ENCODE peak calls at places on chromosome 4, in four cellular contexts. T is sigmoid colon, I is adrenal gland, X is psoas muscle. A is an unnamed sample.

GRCh38 chr4:150972592-150972991 is 42.5 kb downstream of the LRBA start:
- DNase-seq in I (no peak), X (no peak), T (no peak), A (no peak)

GRCh38 chr4:4871267-4872147 is 12.0 kb downstream of the MSX1 start:
- DNase-seq in T (no peak), X (no peak), I (no peak), A (no peak)

GRCh38 chr4:48203819-48204218 is 65.8 kb downstream of the TEC start:
- DNase-seq in X (no peak), I (no peak), T (no peak), A (no peak)

GRCh38 chr4:23822181-23822580 is 67.7 kb downstream of the PPARGC1A start:
- DNase-seq in I (no peak), T (no peak), X (no peak), A (no peak)

GRCh38 chr4:69881173-69881773 is 21.3 kb upstream of the SULT1E1 start:
- DNase-seq in T (no peak), X (no peak), I (peak; percentile 22), A (no peak)

GRCh38 chr4:23373269-23373668 is 516.6 kb downstream of the PPARGC1A start:
- DNase-seq in I (peak; percentile 39), T (no peak), X (peak; percentile 19), A (no peak)

GRCh38 chr4:79421483-79421882 is 13.5 kb upstream of the GK2 start:
- DNase-seq in X (no peak), I (no peak), T (no peak), A (no peak)

GRCh38 chr4:24561438-24562139 is 22.8 kb downstream of the DHX15 start:
- DNase-seq in I (no peak), X (no peak), T (no peak), A (no peak)

GRCh38 chr4:152118108-152118507 is 357.3 kb upstream of the GATB start:
- DNase-seq in T (no peak), X (no peak), I (no peak), A (no peak)

GRCh38 chr4:1595789-1596325 is 88.3 kb downstream of the FAM53A start:
- DNase-seq in X (no peak), T (peak; percentile 28), I (no peak), A (no peak)

GRCh38 chr4:180827193-180827592 is 1416.0 kb upstream of the TENM3 start:
- DNase-seq in T (no peak), X (no peak), I (no peak), A (no peak)

GRCh38 chr4:93157984-93158383 is 670.6 kb upstream of the ATOH1 start:
- DNase-seq in T (no peak), X (no peak), I (no peak), A (no peak)
- TF ChIP-seq CTCF in T (no peak), X (no peak), I (no peak), A (no peak)

GRCh38 chr4:105246712-105247111 is 100.0 kb downstream of the TET2 start:
- DNase-seq in I (no peak), T (no peak), X (no peak), A (no peak)
- H3K27ac ChIP-seq in I (no peak overlapping the region), T (no peak overlapping the region), X (no peak overlapping the region), A (no peak overlapping the region)

DNA sequence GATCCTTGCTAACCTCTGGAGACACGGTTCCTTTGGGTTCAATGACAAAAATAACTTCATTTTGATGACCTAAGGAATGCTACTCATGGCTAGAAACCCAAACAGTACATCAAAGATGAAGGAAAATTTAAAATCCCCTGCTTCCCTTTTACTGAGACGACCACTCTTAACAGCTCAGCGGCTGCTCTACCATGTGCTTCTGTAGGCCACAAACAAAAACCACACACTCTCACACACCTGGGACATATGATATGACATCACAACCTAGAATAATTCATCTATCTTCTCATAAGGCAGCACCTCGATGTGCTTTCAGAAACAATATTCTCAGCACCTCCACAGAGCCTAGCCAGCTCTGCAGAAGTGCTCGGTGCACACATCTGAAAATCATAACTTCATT is 34.7 kb downstream of the ABLIM2 start:
- DNase-seq in T (no peak), X (no peak), I (no peak), A (no peak)
- H3K27me3 ChIP-seq in T (no peaks in the 10 kb centered on the region), X (no peaks in the 10 kb centered on the region), I (no peaks in the 10 kb centered on the region), A (no peaks in the 10 kb centered on the region)

GRCh38 chr4:112185334-112185733 is 40.1 kb downstream of the FAM241A start:
- DNase-seq in T (no peak), I (no peak), X (no peak), A (no peak)

GRCh38 chr4:112185740-112186670 is 40.8 kb downstream of the FAM241A start:
- DNase-seq in X (no peak), T (no peak), I (no peak), A (no peak)

GRCh38 chr4:112184438-112184837 is 39.2 kb downstream of the FAM241A start:
- DNase-seq in T (no peak), X (no peak), I (no peak), A (no peak)

GRCh38 chr4:112190684-112191083 is 40.9 kb upstream of the AP1AR start:
- DNase-seq in X (no peak), T (no peak), I (no peak), A (no peak)

GRCh38 chr4:112189754-112190153 is 41.8 kb upstream of the AP1AR start:
- DNase-seq in I (no peak), X (no peak), T (no peak), A (no peak)
- TF ChIP-seq CTCF in I (no peak), X (no peak), T (no peak), A (no peak)

GRCh38 chr4:169707958-169708643 is 49.6 kb downstream of the HPF1 start:
- DNase-seq in X (no peak), T (no peak), I (no peak), A (no peak)
- H3K27ac ChIP-seq in X (peak overlapping the region; percentile 17), T (no peak overlapping the region), I (no peak overlapping the region), A (no peak overlapping the region)

DNA sequence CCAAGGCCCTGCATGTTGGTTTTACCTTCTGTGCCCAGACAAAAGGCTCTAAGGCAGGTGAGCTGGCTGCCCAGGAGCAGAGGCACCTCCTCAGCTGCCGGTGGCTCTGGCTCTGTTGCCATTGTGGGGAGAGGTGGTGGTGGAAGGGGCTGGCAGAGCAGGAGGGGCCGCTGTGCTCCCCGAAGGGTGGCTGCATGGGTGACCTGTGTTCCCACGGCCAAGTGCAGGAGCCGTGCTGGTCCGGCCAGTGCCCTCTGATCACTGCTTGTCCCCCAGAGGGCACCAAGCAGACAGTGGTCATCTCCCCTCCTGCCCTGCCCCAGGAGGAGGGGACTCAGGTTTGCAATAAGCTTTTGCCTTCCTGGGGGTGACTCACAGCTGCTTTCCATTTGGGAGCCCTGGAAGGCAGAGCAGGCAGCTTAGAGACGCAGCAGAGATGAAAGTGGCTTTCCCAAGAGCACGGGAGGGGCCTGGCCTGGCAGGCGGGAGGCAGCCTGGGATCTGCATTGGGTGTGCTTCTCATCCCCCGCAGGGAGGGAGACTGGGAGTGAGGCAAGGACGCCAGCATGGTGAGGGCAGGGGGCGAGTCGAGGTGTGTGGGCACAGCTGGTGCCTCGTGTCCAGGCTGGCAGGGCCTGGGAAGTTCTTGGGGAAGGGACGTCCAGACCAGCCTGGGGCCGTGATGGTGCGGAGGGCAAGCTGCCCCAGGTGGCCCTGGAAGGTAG is 28.7 kb downstream of the DOK7 start:
- DNase-seq in X (no peak), I (no peak), T (no peak), A (no peak)
- H3K27me3 ChIP-seq in X (no peaks in the 10 kb centered on the region), I (peaks cover 23% of the 10 kb centered on the region), T (peaks cover 46% of the 10 kb centered on the region), A (peaks cover 44% of the 10 kb centered on the region)

DNA sequence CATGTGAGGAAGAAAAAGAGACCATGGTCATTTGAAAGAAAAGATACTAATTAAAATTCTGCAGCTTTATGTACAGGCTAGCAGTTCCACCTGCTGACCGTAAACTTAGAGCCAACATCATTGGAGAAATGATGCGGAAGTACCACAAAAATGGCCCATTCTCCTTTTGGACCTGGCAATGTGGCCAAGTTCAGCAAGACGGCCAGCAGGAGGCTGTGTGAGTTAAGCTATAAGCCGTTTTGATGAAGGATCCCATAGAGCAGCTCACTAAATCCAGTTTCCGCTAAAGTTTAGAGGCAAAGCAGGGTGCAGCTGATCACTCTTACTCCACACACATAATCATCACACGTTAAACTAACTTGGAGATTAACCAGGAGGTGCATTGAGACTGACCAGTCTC is 133.8 kb downstream of the LDB2 start:
- DNase-seq in T (no peak), I (no peak), X (no peak), A (no peak)
- TF ChIP-seq CTCF in T (no peak), I (no peak), X (no peak), A (no peak)

GRCh38 chr4:75497133-75497532 is 17.1 kb downstream of the RCHY1 start:
- DNase-seq in X (no peak), I (no peak), T (no peak), A (no peak)

GRCh38 chr4:75505630-75506029 is 8.6 kb downstream of the RCHY1 start:
- DNase-seq in X (no peak), I (no peak), T (no peak), A (no peak)

GRCh38 chr4:75498041-75498440 is 16.2 kb downstream of the RCHY1 start:
- DNase-seq in I (no peak), X (no peak), T (no peak), A (no peak)

GRCh38 chr4:75499900-75500299 is 14.3 kb downstream of the RCHY1 start:
- DNase-seq in T (no peak), X (no peak), I (no peak), A (no peak)

DNA sequence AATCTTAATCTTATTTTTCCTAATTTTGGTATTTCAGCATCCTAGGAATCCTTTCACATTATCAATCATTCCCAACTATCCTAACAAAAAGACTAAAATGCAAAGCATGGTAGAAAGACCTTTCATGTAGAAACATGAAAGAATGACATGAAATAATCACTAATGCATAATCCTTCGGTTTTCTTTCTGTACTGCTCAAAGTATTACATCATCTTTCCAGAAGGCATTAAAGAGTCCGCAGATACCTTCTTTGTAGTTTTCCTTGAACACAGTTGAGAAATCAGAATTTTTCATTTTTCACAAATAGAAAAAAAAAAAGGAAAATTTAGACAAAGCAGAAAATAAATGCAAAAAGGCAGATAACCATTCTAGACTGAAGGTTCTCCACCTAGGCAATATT is 11.5 kb downstream of the RCHY1 start:
- DNase-seq in T (no peak), I (no peak), X (no peak), A (no peak)
- H3K27ac ChIP-seq in T (no peak overlapping the region), I (no peak overlapping the region), X (no peak overlapping the region), A (no peak overlapping the region)

A was measured in CD4-positive, alpha-beta T cell.